ENCODE peak calls at places on chromosomes 6 and 20, in seven cellular contexts. One of them, this sample, is unnamed.

GRCh38 chr6:4677011-4677750 is 99.0 kb upstream of the CDYL start:
- DNase-seq in cardiac muscle cell: no peak
- DNase-seq in BJ: no peak
- DNase-seq in CD8-positive, alpha-beta T cell: no peak
- DNase-seq in K562: no peak
- DNase-seq in fibroblast of lung: no peak
- DNase-seq in PC-3: no peak
- DNase-seq in this sample: no peak

GRCh38 chr6:139017227-139017626 is 11.3 kb upstream of the ABRACL start:
- DNase-seq in cardiac muscle cell: no peak
- DNase-seq in K562: no peak
- DNase-seq in BJ: no peak
- DNase-seq in PC-3: no peak
- DNase-seq in CD8-positive, alpha-beta T cell: no peak
- DNase-seq in fibroblast of lung: no peak
- DNase-seq in this sample: no peak

GRCh38 chr6:63862486-63863198 is 227.0 kb downstream of the PHF3 start:
- DNase-seq in PC-3: peak; percentile 58
- DNase-seq in fibroblast of lung: peak; percentile 28
- DNase-seq in BJ: no peak
- DNase-seq in cardiac muscle cell: no peak
- DNase-seq in K562: no peak
- DNase-seq in CD8-positive, alpha-beta T cell: no peak
- DNase-seq in this sample: no peak

GRCh38 chr6:42375007-42375635 is 76.6 kb downstream of the TRERF1 start:
- DNase-seq in cardiac muscle cell: no peak
- DNase-seq in fibroblast of lung: no peak
- DNase-seq in K562: no peak
- DNase-seq in PC-3: no peak
- DNase-seq in CD8-positive, alpha-beta T cell: no peak
- DNase-seq in BJ: no peak
- DNase-seq in this sample: no peak

GRCh38 chr6:80728830-80729229 is 622.4 kb downstream of the BCKDHB start:
- DNase-seq in CD8-positive, alpha-beta T cell: no peak
- DNase-seq in K562: no peak
- DNase-seq in cardiac muscle cell: no peak
- DNase-seq in BJ: no peak
- DNase-seq in fibroblast of lung: no peak
- DNase-seq in PC-3: peak; percentile 7
- DNase-seq in this sample: no peak

GRCh38 chr6:104600659-104600971 is 259.1 kb downstream of the HACE1 start:
- DNase-seq in fibroblast of lung: no peak
- DNase-seq in cardiac muscle cell: no peak
- DNase-seq in PC-3: no peak
- DNase-seq in BJ: no peak
- DNase-seq in CD8-positive, alpha-beta T cell: no peak
- DNase-seq in K562: no peak
- DNase-seq in this sample: no peak

GRCh38 chr6:85685713-85686112 is 43.0 kb upstream of the SYNCRIP start:
- DNase-seq in BJ: no peak
- DNase-seq in fibroblast of lung: no peak
- DNase-seq in CD8-positive, alpha-beta T cell: no peak
- DNase-seq in PC-3: no peak
- DNase-seq in cardiac muscle cell: no peak
- DNase-seq in K562: no peak
- DNase-seq in this sample: no peak

GRCh38 chr6:96465321-96465903 is 56.2 kb upstream of the UFL1 start:
- DNase-seq in K562: no peak
- DNase-seq in BJ: no peak
- DNase-seq in CD8-positive, alpha-beta T cell: no peak
- DNase-seq in cardiac muscle cell: no peak
- DNase-seq in fibroblast of lung: no peak
- DNase-seq in PC-3: peak; percentile 58
- DNase-seq in this sample: peak; percentile 39

GRCh38 chr6:116070990-116071389 is 10.3 kb upstream of the FRK start:
- DNase-seq in PC-3: peak; percentile 84
- DNase-seq in fibroblast of lung: no peak
- DNase-seq in CD8-positive, alpha-beta T cell: no peak
- DNase-seq in cardiac muscle cell: no peak
- DNase-seq in K562: no peak
- DNase-seq in BJ: no peak
- DNase-seq in this sample: peak; percentile 48

GRCh38 chr6:51568771-51569170 is 518.6 kb downstream of the PKHD1 start:
- DNase-seq in cardiac muscle cell: no peak
- DNase-seq in K562: no peak
- DNase-seq in fibroblast of lung: no peak
- DNase-seq in PC-3: peak; percentile 64
- DNase-seq in CD8-positive, alpha-beta T cell: no peak
- DNase-seq in BJ: no peak
- DNase-seq in this sample: peak; percentile 45

GRCh38 chr20:19697415-19697814 is 60.6 kb upstream of the RIN2 start:
- DNase-seq in CD8-positive, alpha-beta T cell: no peak
- DNase-seq in BJ: no peak
- DNase-seq in PC-3: peak; percentile 74
- DNase-seq in K562: no peak
- DNase-seq in fibroblast of lung: no peak
- DNase-seq in cardiac muscle cell: no peak
- DNase-seq in this sample: peak; percentile 55

GRCh38 chr6:144063744-144064401 is 31.5 kb downstream of the SF3B5 start:
- DNase-seq in PC-3: peak; percentile 61
- DNase-seq in cardiac muscle cell: peak; percentile 84
- DNase-seq in K562: peak; percentile 94
- DNase-seq in fibroblast of lung: no peak
- DNase-seq in CD8-positive, alpha-beta T cell: peak; percentile 86
- DNase-seq in BJ: no peak
- DNase-seq in this sample: peak; percentile 53

GRCh38 chr6:156174026-156174880 is 602.9 kb upstream of the ARID1B start:
- DNase-seq in PC-3: peak; percentile 17
- DNase-seq in K562: no peak
- DNase-seq in CD8-positive, alpha-beta T cell: no peak
- DNase-seq in BJ: no peak
- DNase-seq in cardiac muscle cell: no peak
- DNase-seq in fibroblast of lung: no peak
- DNase-seq in this sample: no peak

GRCh38 chr6:156175433-156175832 is 601.7 kb upstream of the ARID1B start:
- DNase-seq in CD8-positive, alpha-beta T cell: no peak
- DNase-seq in PC-3: no peak
- DNase-seq in BJ: no peak
- DNase-seq in cardiac muscle cell: no peak
- DNase-seq in fibroblast of lung: no peak
- DNase-seq in K562: no peak
- DNase-seq in this sample: no peak

GRCh38 chr6:156175971-156176421 is 601.2 kb upstream of the ARID1B start:
- DNase-seq in cardiac muscle cell: peak; percentile 26
- DNase-seq in CD8-positive, alpha-beta T cell: no peak
- DNase-seq in fibroblast of lung: no peak
- DNase-seq in BJ: no peak
- DNase-seq in PC-3: peak; percentile 33
- DNase-seq in K562: no peak
- DNase-seq in this sample: peak; percentile 14
- TF ChIP-seq CTCF in cardiac muscle cell: no peak
- TF ChIP-seq CTCF in CD8-positive, alpha-beta T cell: no peak
- TF ChIP-seq CTCF in fibroblast of lung: no peak
- TF ChIP-seq CTCF in BJ: no peak
- TF ChIP-seq CTCF in PC-3: peak; percentile 49
- TF ChIP-seq CTCF in K562: no peak
- TF ChIP-seq CTCF in this sample: peak; percentile 39

DNA sequence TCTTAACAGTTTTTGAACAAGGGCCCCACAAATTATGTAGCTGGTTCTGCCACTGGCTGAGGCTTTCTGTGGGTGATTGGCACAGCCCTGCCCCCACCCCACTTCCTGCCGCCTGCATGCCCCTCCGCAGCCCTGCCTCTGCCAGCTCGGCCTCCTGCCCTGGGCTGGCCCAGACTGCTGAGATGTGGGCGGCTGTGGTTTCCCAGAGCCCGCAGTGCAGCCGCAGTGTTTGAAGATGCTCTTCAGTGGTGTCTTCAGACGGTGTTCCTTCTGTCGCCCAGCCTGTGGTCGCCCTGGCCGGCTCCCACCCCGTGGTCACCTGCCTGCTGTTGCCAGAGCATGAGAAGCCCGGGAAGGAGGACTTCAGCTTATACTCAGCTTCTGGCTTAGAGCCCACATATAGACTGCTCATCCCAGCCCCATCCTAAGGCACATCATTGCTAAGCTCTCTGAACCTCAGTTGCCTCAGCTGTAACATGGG is 154.3 kb downstream of the VEGFA start:
- DNase-seq in BJ: no peak
- DNase-seq in K562: no peak
- DNase-seq in CD8-positive, alpha-beta T cell: peak; percentile 42
- DNase-seq in cardiac muscle cell: no peak
- DNase-seq in PC-3: no peak
- DNase-seq in fibroblast of lung: peak; percentile 37
- DNase-seq in this sample: no peak
- H3K4me3 ChIP-seq in BJ: no peak overlapping the region
- H3K4me3 ChIP-seq in K562: no peak overlapping the region
- H3K4me3 ChIP-seq in CD8-positive, alpha-beta T cell: no peak overlapping the region
- H3K4me3 ChIP-seq in cardiac muscle cell: no peak overlapping the region
- H3K4me3 ChIP-seq in PC-3: no peak overlapping the region
- H3K4me3 ChIP-seq in fibroblast of lung: no peak overlapping the region
- H3K4me3 ChIP-seq in this sample: no peak overlapping the region

DNA sequence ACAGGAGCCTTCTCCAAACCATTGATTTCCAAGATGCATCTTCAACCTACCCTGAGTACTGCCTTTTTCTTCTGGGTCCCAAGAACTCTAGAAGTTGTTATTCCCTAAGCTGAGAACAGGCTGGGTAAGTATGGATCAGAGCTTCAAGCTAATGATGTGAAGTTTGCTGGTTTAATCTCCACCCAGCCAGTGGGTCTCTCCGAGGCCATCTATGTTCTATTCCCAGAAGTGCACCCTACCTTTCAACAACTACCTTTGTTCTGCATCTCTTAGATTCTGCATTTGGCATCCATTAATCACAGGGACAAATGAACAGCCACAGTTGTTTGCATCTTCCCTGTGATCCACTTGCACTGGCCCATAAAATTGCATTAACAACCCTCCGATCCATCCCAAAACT is 246.2 kb downstream of the HIVEP2 start:
- DNase-seq in cardiac muscle cell: no peak
- DNase-seq in PC-3: peak; percentile 23
- DNase-seq in K562: no peak
- DNase-seq in CD8-positive, alpha-beta T cell: no peak
- DNase-seq in BJ: no peak
- DNase-seq in fibroblast of lung: no peak
- DNase-seq in this sample: peak; percentile 18
- TF ChIP-seq CTCF in cardiac muscle cell: no peak
- TF ChIP-seq CTCF in PC-3: no peak
- TF ChIP-seq CTCF in K562: no peak
- TF ChIP-seq CTCF in CD8-positive, alpha-beta T cell: no peak
- TF ChIP-seq CTCF in BJ: no peak
- TF ChIP-seq CTCF in fibroblast of lung: peak; percentile 22
- TF ChIP-seq CTCF in this sample: peak; percentile 35

DNA sequence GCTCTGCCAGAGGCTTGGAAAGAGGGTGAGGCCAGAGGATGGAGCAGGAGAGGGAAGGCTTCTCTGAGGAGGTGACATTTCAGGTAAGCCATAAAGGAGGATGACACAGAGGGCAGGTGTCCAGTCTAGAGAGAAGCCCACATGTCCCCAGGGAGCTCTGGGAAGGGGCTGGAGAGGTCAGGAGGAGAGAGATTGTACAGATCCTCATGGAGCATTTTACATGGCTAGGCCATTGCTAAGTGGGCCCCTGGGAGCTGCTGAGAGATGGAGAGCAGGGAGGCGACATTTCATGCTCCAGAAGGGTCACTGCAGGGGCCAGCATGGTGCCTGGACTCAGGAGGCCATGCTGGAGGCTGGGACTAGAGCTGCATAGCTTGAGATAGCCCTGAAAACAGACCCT is 124.5 kb downstream of the TOX2 start:
- DNase-seq in fibroblast of lung: no peak
- DNase-seq in cardiac muscle cell: no peak
- DNase-seq in PC-3: no peak
- DNase-seq in CD8-positive, alpha-beta T cell: no peak
- DNase-seq in K562: no peak
- DNase-seq in BJ: no peak
- DNase-seq in this sample: no peak
- H3K4me3 ChIP-seq in fibroblast of lung: no peak overlapping the region
- H3K4me3 ChIP-seq in cardiac muscle cell: no peak overlapping the region
- H3K4me3 ChIP-seq in PC-3: no peak overlapping the region
- H3K4me3 ChIP-seq in CD8-positive, alpha-beta T cell: no peak overlapping the region
- H3K4me3 ChIP-seq in K562: no peak overlapping the region
- H3K4me3 ChIP-seq in BJ: no peak overlapping the region
- H3K4me3 ChIP-seq in this sample: no peak overlapping the region